ENCODE peak calls at places on chromosome 10, in seven cellular contexts. W, F, X, U, D, B and G are unnamed samples.

GRCh38 chr10:119602241-119603095 is 5.7 kb upstream of the TIAL1 start:
- DNase-seq in W (no peak), F (no peak), X (peak; percentile 33), U (peak; percentile 62), D (no peak), B (peak; percentile 14), G (no peak)

GRCh38 chr10:75405201-75406143 is 3.9 kb upstream of the ZNF503 start:
- DNase-seq in W (no peak), F (no peak), X (peak; percentile 87), U (no peak), D (no peak), B (no peak), G (no peak)

GRCh38 chr10:32315426-32315825 is 31.5 kb downstream of the EPC1 start:
- DNase-seq in W (no peak), F (no peak), X (no peak), U (no peak), D (no peak), B (no peak), G (no peak)

GRCh38 chr10:86662186-86663045 is 5.9 kb upstream of the LDB3 start:
- DNase-seq in W (no peak), F (no peak), X (peak; percentile 57), U (no peak), D (no peak), B (no peak), G (no peak)

GRCh38 chr10:18104223-18104872 is 35.9 kb upstream of the CACNB2 start:
- DNase-seq in W (peak; percentile 5), F (no peak), X (peak; percentile 68), U (peak; percentile 64), D (no peak), B (peak; percentile 41), G (no peak)

GRCh38 chr10:58209669-58210068 is 58.0 kb downstream of the IPMK start:
- DNase-seq in W (no peak), F (no peak), X (peak; percentile 30), U (no peak), D (no peak), B (no peak), G (no peak)

GRCh38 chr10:12875100-12875499 is 126.4 kb downstream of the CCDC3 start:
- DNase-seq in W (no peak), F (no peak), X (no peak), U (no peak), D (no peak), B (no peak), G (no peak)

GRCh38 chr10:66782776-66783175 is 143.1 kb upstream of the LRRTM3 start:
- DNase-seq in W (no peak), F (no peak), X (no peak), U (no peak), D (no peak), B (no peak), G (no peak)

GRCh38 chr10:17025444-17026295 is 103.9 kb downstream of the CUBN start:
- DNase-seq in W (no peak), F (peak; percentile 95), X (no peak), U (peak; percentile 88), D (no peak), B (peak; percentile 72), G (no peak)

GRCh38 chr10:117139581-117140524 is 1.8 kb upstream of the VAX1 start:
- DNase-seq in W (no peak), F (no peak), X (no peak), U (no peak), D (no peak), B (no peak), G (no peak)

GRCh38 chr10:1280436-1281401 is 224.5 kb downstream of the WDR37 start:
- DNase-seq in W (no peak), F (no peak), X (no peak), U (no peak), D (no peak), B (no peak), G (no peak)

GRCh38 chr10:73364964-73365363 is 6.3 kb upstream of the CFAP70 start:
- DNase-seq in W (no peak), F (no peak), X (no peak), U (no peak), D (no peak), B (no peak), G (no peak)

GRCh38 chr10:27052646-27053045 is 47.6 kb downstream of the ANKRD26 start:
- DNase-seq in W (no peak), F (no peak), X (no peak), U (no peak), D (no peak), B (no peak), G (no peak)

GRCh38 chr10:34434119-34434594 is 380.9 kb downstream of the PARD3 start:
- DNase-seq in W (no peak), F (peak; percentile 31), X (no peak), U (no peak), D (no peak), B (no peak), G (no peak)

GRCh38 chr10:98088186-98088971 is 46.1 kb upstream of the R3HCC1L start:
- DNase-seq in W (no peak), F (no peak), X (no peak), U (no peak), D (peak; percentile 75), B (no peak), G (no peak)

GRCh38 chr10:91137822-91138221 is 82.6 kb upstream of the PCGF5 start:
- DNase-seq in W (no peak), F (no peak), X (no peak), U (no peak), D (peak; percentile 15), B (no peak), G (no peak)

GRCh38 chr10:18601321-18601720 is 50.1 kb downstream of the NSUN6 start:
- DNase-seq in W (no peak), F (no peak), X (no peak), U (no peak), D (no peak), B (no peak), G (no peak)

GRCh38 chr10:77001186-77001585 is 636.4 kb downstream of the KCNMA1 start:
- DNase-seq in W (no peak), F (no peak), X (no peak), U (no peak), D (no peak), B (no peak), G (no peak)

GRCh38 chr10:119006451-119007210 is 22.9 kb upstream of the NANOS1 start:
- DNase-seq in W (peak; percentile 95), F (peak; percentile 90), X (peak; percentile 33), U (no peak), D (no peak), B (no peak), G (no peak)

GRCh38 chr10:79127151-79127961 is 58.6 kb downstream of the ZMIZ1 start:
- DNase-seq in W (no peak), F (no peak), X (peak; percentile 96), U (no peak), D (peak; percentile 57), B (no peak), G (no peak)

GRCh38 chr10:63058236-63058635 is 74.9 kb upstream of the NRBF2 start:
- DNase-seq in W (no peak), F (no peak), X (no peak), U (no peak), D (no peak), B (no peak), G (no peak)

GRCh38 chr10:64430690-64431323 is 909.6 kb downstream of the REEP3 start:
- DNase-seq in W (peak; percentile 4), F (no peak), X (no peak), U (no peak), D (no peak), B (no peak), G (no peak)